ENCODE peak calls at places on chromosome 6, in nine cellular contexts. R is CD8-positive, alpha-beta T cell; S is HTR-8/SVneo; T is HCEC 1CT; U is NCI-H1694; Z is choroid plexus epithelial cell; Y is stimulated activated CD4-positive, alpha-beta T cell treated with anti-CD3 and anti-CD28 coated beads, Interleukin-2, amount 100 ng/mL, for 48 hours; X is NCI-H1105 treated with DMSO at 0.1 percent for 48 hours; W is NCI-H446 treated with DMSO at 0.1 percent for 48 hours. I is an unnamed sample.

GRCh38 chr6:49915035-49915434 is 48.7 kb upstream of the CRISP1 start:
- DNase-seq in R (no peak), X (no peak), U (peak), T (no peak), Y (no peak), Z (no peak), W (peak), S (no peak), I (no peak)

GRCh38 chr6:137666202-137666774 is 172.1 kb upstream of the OLIG3 start:
- DNase-seq in R (no peak), T (no peak), U (no peak), X (no peak), W (no peak), Y (no peak), S (no peak), Z (no peak), I (no peak)

GRCh38 chr6:26056583-26057350 is 30.5 kb upstream of the HFE start:
- DNase-seq in W (no peak), Z (peak), T (peak), X (peak), Y (peak), U (no peak), R (peak), S (no peak), I (no peak)

GRCh38 chr6:31495580-31495979 is 2.4 kb upstream of the MICB start:
- DNase-seq in Y (no peak), R (no peak), S (no peak), T (peak), X (no peak), W (no peak), U (no peak), Z (peak), I (no peak)

GRCh38 chr6:44256291-44257006 is 879 bp downstream of the SLC35B2 start:
- DNase-seq in S (no peak), T (no peak), Z (no peak), U (no peak), X (peak), R (peak), Y (no peak), W (no peak), I (no peak)

GRCh38 chr6:13722880-13723279 is 11.2 kb upstream of the RANBP9 start:
- DNase-seq in U (no peak), X (no peak), W (no peak), Z (no peak), Y (no peak), S (no peak), T (no peak), R (no peak), I (no peak)

GRCh38 chr6:39834866-39835265 is 42.7 kb downstream of the DAAM2 start:
- DNase-seq in W (no peak), R (no peak), S (no peak), X (no peak), Y (no peak), U (no peak), T (no peak), Z (no peak), I (no peak)

GRCh38 chr6:119476024-119476423 is 126.5 kb upstream of the MAN1A1 start:
- DNase-seq in T (no peak), Y (no peak), S (no peak), Z (no peak), U (no peak), R (no peak), W (no peak), X (no peak), I (no peak)

GRCh38 chr6:35634316-35634715 is 54.4 kb downstream of the FKBP5 start:
- DNase-seq in X (no peak), S (no peak), Y (no peak), Z (no peak), U (no peak), T (no peak), R (no peak), W (no peak), I (no peak)

GRCh38 chr6:25660512-25660911 is 8.5 kb downstream of the SCGN start:
- DNase-seq in R (no peak), Z (peak), W (no peak), U (no peak), T (peak), S (peak), Y (no peak), X (no peak), I (no peak)

GRCh38 chr6:144756469-144756868 is 471.3 kb downstream of the UTRN start:
- DNase-seq in Z (no peak), S (no peak), R (no peak), Y (no peak), T (no peak), U (no peak), X (peak), W (no peak), I (no peak)

GRCh38 chr6:169854083-169854725 is 102.8 kb downstream of the ERMARD start:
- DNase-seq in U (no peak), Y (no peak), T (no peak), Z (no peak), R (no peak), W (no peak), X (no peak), S (no peak), I (no peak)

GRCh38 chr6:139443226-139444112 is 69.0 kb upstream of the CITED2 start:
- DNase-seq in Z (no peak), W (no peak), T (no peak), S (no peak), U (no peak), X (no peak), R (no peak), Y (no peak), I (no peak)

GRCh38 chr6:67131827-67132226 is 1424.8 kb upstream of the EYS start:
- DNase-seq in Y (no peak), X (no peak), R (no peak), W (peak), U (no peak), T (no peak), Z (peak), S (no peak), I (peak)

GRCh38 chr6:52098649-52099184 is 11.3 kb upstream of the PKHD1 start:
- DNase-seq in Y (no peak), T (no peak), X (no peak), S (no peak), R (no peak), W (no peak), U (no peak), Z (no peak), I (no peak)

GRCh38 chr6:72916298-72916697 is 294.4 kb downstream of the KCNQ5 start:
- DNase-seq in R (no peak), S (no peak), T (no peak), Y (no peak), W (no peak), X (no peak), Z (no peak), U (no peak), I (no peak)

GRCh38 chr6:41639556-41640371 is 1.5 kb downstream of the MDFI start:
- DNase-seq in Z (peak), R (no peak), Y (no peak), T (no peak), W (no peak), U (no peak), S (no peak), X (no peak), I (no peak)

GRCh38 chr6:89021629-89022028 is 58.2 kb upstream of the RNGTT start:
- DNase-seq in S (no peak), T (no peak), U (no peak), Y (no peak), X (no peak), W (no peak), Z (no peak), R (no peak), I (no peak)

GRCh38 chr6:168030218-168030693 is 32.8 kb downstream of the KIF25 start:
- DNase-seq in W (no peak), R (no peak), T (no peak), S (no peak), X (no peak), Z (no peak), U (no peak), Y (no peak), I (no peak)

GRCh38 chr6:89258912-89259311 is 41.8 kb upstream of the GABRR1 start:
- DNase-seq in U (no peak), R (no peak), Y (no peak), X (no peak), Z (no peak), T (no peak), S (no peak), W (no peak), I (no peak)

GRCh38 chr6:40485795-40486194 is 101.4 kb downstream of the LRFN2 start:
- DNase-seq in S (no peak), T (no peak), W (no peak), Z (no peak), R (no peak), Y (no peak), U (no peak), X (no peak), I (no peak)

GRCh38 chr6:135922746-135923145 is 71.2 kb downstream of the PDE7B start:
- DNase-seq in S (no peak), R (no peak), Z (peak), U (no peak), T (peak), X (no peak), Y (no peak), W (peak), I (no peak)

GRCh38 chr6:52115145-52115741 is 27.8 kb upstream of the PKHD1 start:
- DNase-seq in S (no peak), R (no peak), U (no peak), W (no peak), T (no peak), Z (no peak), X (no peak), Y (no peak), I (no peak)

GRCh38 chr6:141354191-141354950 is 778.4 kb upstream of the GJE1 start:
- DNase-seq in T (no peak), R (no peak), U (no peak), Z (no peak), S (no peak), X (no peak), W (no peak), Y (no peak), I (no peak)

GRCh38 chr6:82396964-82397761 is 33.5 kb downstream of the TPBG start:
- DNase-seq in R (no peak), X (no peak), U (no peak), Y (no peak), W (no peak), S (peak), Z (peak), T (peak), I (no peak)

GRCh38 chr6:149636116-149636515 is 12.4 kb downstream of the KATNA1 start:
- DNase-seq in X (no peak), U (no peak), R (no peak), S (no peak), Z (peak), T (peak), Y (no peak), W (no peak), I (no peak)